ENCODE peak calls at places on chromosomes 13 and 19, in eight cellular contexts. F is NCI-H510A; X is A172; B is germinal center; A is activated CD4-positive, alpha-beta T cell treated with anti-CD3 and anti-CD28 coated beads, Interleukin-2, amount 50 U/mL, for 48 hours; M is type B pancreatic cell; Z is putamen; P is fibroblast of pulmonary artery. E is an unnamed sample.

GRCh38 chr19:872266-872951 is 12.9 kb downstream of the CFD start:
- DNase-seq in F (no peak), X (peak; percentile 94), B (peak; percentile 89), A (peak; percentile 85), M (no peak), Z (no peak), P (peak; percentile 33), E (peak; percentile 74)

GRCh38 chr13:111595791-111596190 is 275.3 kb downstream of the TEX29 start:
- DNase-seq in F (no peak), X (no peak), B (no peak), A (no peak), M (no peak), Z (no peak), P (no peak), E (no peak)

GRCh38 chr19:913080-913748 is at the start of gene R3HDM4:
- DNase-seq in F (no peak), X (no peak), B (peak; percentile 90), A (peak; percentile 87), M (no peak), Z (peak; percentile 64), P (peak; percentile 48), E (peak; percentile 52)

GRCh38 chr19:50203281-50204080 is at the start of gene MYH14:
- DNase-seq in F (peak; percentile 94), X (peak; percentile 62), B (peak; percentile 63), A (peak; percentile 4), M (peak; percentile 91), Z (peak; percentile 97), P (peak; percentile 3), E (peak; percentile 95)

GRCh38 chr19:43605875-43606568 is 5.9 kb upstream of the SRRM5 start:
- DNase-seq in F (no peak), X (no peak), B (no peak), A (no peak), M (no peak), Z (no peak), P (no peak), E (no peak)

GRCh38 chr19:43450545-43450997 is 14.8 kb downstream of the LYPD3 start:
- DNase-seq in F (no peak), X (peak; percentile 76), B (no peak), A (no peak), M (no peak), Z (no peak), P (peak; percentile 68), E (no peak)

GRCh38 chr13:51584731-51585191 is 499 bp downstream of the WDFY2 start:
- DNase-seq in F (peak; percentile 54), X (peak; percentile 38), B (peak; percentile 54), A (peak; percentile 61), M (peak; percentile 74), Z (peak; percentile 42), P (peak; percentile 51), E (peak; percentile 6)

GRCh38 chr13:80145291-80145690 is 195.6 kb downstream of the SPRY2 start:
- DNase-seq in F (no peak), X (no peak), B (no peak), A (no peak), M (no peak), Z (no peak), P (no peak), E (no peak)

GRCh38 chr19:646798-647565 is 7.3 kb downstream of the FGF22 start:
- DNase-seq in F (no peak), X (no peak), B (no peak), A (no peak), M (no peak), Z (no peak), P (no peak), E (no peak)

GRCh38 chr13:22451345-22451744 is 729.4 kb upstream of the SGCG start:
- DNase-seq in F (no peak), X (no peak), B (no peak), A (no peak), M (no peak), Z (no peak), P (no peak), E (no peak)

GRCh38 chr19:39405261-39405912 is 1.3 kb upstream of the ZFP36 start:
- DNase-seq in F (peak; percentile 46), X (no peak), B (no peak), A (no peak), M (no peak), Z (no peak), P (no peak), E (no peak)

GRCh38 chr13:31035162-31035951 is 102.9 kb downstream of the TEX26 start:
- DNase-seq in F (no peak), X (no peak), B (no peak), A (no peak), M (no peak), Z (no peak), P (peak; percentile 42), E (no peak)

GRCh38 chr13:49791214-49791752 is 1.2 kb downstream of the KPNA3 start:
- DNase-seq in F (no peak), X (peak; percentile 2), B (peak; percentile 12), A (peak; percentile 2), M (no peak), Z (peak; percentile 37), P (peak; percentile 39), E (no peak)

GRCh38 chr13:110109910-110110309 is 197.0 kb downstream of the COL4A1 start:
- DNase-seq in F (no peak), X (peak; percentile 90), B (no peak), A (no peak), M (no peak), Z (no peak), P (peak; percentile 91), E (no peak)

GRCh38 chr13:64758520-64758919 is 2471.6 kb downstream of the PCDH9 start:
- DNase-seq in F (no peak), X (no peak), B (no peak), A (no peak), M (no peak), Z (no peak), P (peak; percentile 36), E (no peak)

GRCh38 chr19:5001547-5002131 is 32.7 kb downstream of the KDM4B start:
- DNase-seq in F (no peak), X (peak; percentile 65), B (peak; percentile 69), A (peak; percentile 34), M (no peak), Z (no peak), P (peak; percentile 67), E (no peak)

GRCh38 chr13:28678809-28679208 is 19.9 kb downstream of the POMP start:
- DNase-seq in F (no peak), X (no peak), B (no peak), A (no peak), M (no peak), Z (no peak), P (peak; percentile 23), E (no peak)

GRCh38 chr13:95793018-95793555 is 116.1 kb downstream of the DNAJC3 start:
- DNase-seq in F (no peak), X (no peak), B (no peak), A (no peak), M (no peak), Z (no peak), P (no peak), E (no peak)

GRCh38 chr19:5214371-5214770 is 126.2 kb downstream of the PTPRS start:
- DNase-seq in F (no peak), X (no peak), B (no peak), A (no peak), M (no peak), Z (no peak), P (no peak), E (no peak)

GRCh38 chr19:19372656-19373416 is 32.6 kb upstream of the GATAD2A start:
- DNase-seq in F (peak; percentile 40), X (peak; percentile 88), B (peak; percentile 60), A (peak; percentile 29), M (no peak), Z (peak; percentile 44), P (peak; percentile 71), E (peak; percentile 21)

GRCh38 chr19:56764296-56764695 is 76.2 kb downstream of the PEG3 start:
- DNase-seq in F (no peak), X (no peak), B (no peak), A (no peak), M (no peak), Z (no peak), P (no peak), E (no peak)

GRCh38 chr13:87042946-87043345 is 628.2 kb upstream of the SLITRK5 start:
- DNase-seq in F (no peak), X (peak; percentile 27), B (no peak), A (no peak), M (no peak), Z (no peak), P (no peak), E (no peak)

GRCh38 chr13:75372517-75372916 is 109.5 kb downstream of the TBC1D4 start:
- DNase-seq in F (no peak), X (peak; percentile 40), B (peak; percentile 43), A (no peak), M (no peak), Z (peak; percentile 47), P (peak; percentile 74), E (peak; percentile 16)

E was measured in NCI-H2029.